ENCODE peak calls at places on chromosomes 2 and 18, in ten cellular contexts. One of them, this sample, is unnamed.

GRCh38 chr18:363327-364115 is 95.7 kb upstream of the THOC1 start:
- DNase-seq in SK-N-SH: no peak
- DNase-seq in GM12878: no peak
- DNase-seq in sigmoid colon: no peak
- DNase-seq in endothelial cell of umbilical vein: peak; percentile 40
- DNase-seq in HCT116: no peak
- DNase-seq in suprapubic skin: no peak
- DNase-seq in breast epithelium: no peak
- DNase-seq in transverse colon: no peak
- DNase-seq in stomach: no peak
- DNase-seq in this sample: no peak

GRCh38 chr2:134031539-134031938 is 222.3 kb upstream of the MGAT5 start:
- DNase-seq in SK-N-SH: no peak
- DNase-seq in GM12878: no peak
- DNase-seq in sigmoid colon: no peak
- DNase-seq in endothelial cell of umbilical vein: no peak
- DNase-seq in HCT116: no peak
- DNase-seq in suprapubic skin: no peak
- DNase-seq in breast epithelium: no peak
- DNase-seq in transverse colon: no peak
- DNase-seq in stomach: no peak
- DNase-seq in this sample: no peak

GRCh38 chr2:107738268-107738667 is 88.4 kb upstream of the RGPD4 start:
- DNase-seq in SK-N-SH: no peak
- DNase-seq in GM12878: no peak
- DNase-seq in sigmoid colon: no peak
- DNase-seq in endothelial cell of umbilical vein: no peak
- DNase-seq in HCT116: no peak
- DNase-seq in suprapubic skin: no peak
- DNase-seq in breast epithelium: no peak
- DNase-seq in transverse colon: no peak
- DNase-seq in stomach: no peak
- DNase-seq in this sample: no peak

GRCh38 chr2:60552096-60552850 is 1.2 kb downstream of the BCL11A start:
- DNase-seq in SK-N-SH: peak; percentile 54
- DNase-seq in GM12878: no peak
- DNase-seq in sigmoid colon: peak; percentile 66
- DNase-seq in endothelial cell of umbilical vein: peak; percentile 8
- DNase-seq in HCT116: no peak
- DNase-seq in suprapubic skin: no peak
- DNase-seq in breast epithelium: no peak
- DNase-seq in transverse colon: no peak
- DNase-seq in stomach: no peak
- DNase-seq in this sample: no peak

GRCh38 chr2:199977984-199978415 is 22.6 kb downstream of the MAIP1 start:
- DNase-seq in SK-N-SH: no peak
- DNase-seq in GM12878: peak; percentile 64
- DNase-seq in sigmoid colon: no peak
- DNase-seq in endothelial cell of umbilical vein: peak; percentile 12
- DNase-seq in HCT116: peak; percentile 29
- DNase-seq in suprapubic skin: no peak
- DNase-seq in breast epithelium: no peak
- DNase-seq in transverse colon: peak; percentile 67
- DNase-seq in stomach: no peak
- DNase-seq in this sample: no peak

GRCh38 chr18:56083889-56084288 is 495.9 kb upstream of the TCF4 start:
- DNase-seq in SK-N-SH: no peak
- DNase-seq in GM12878: no peak
- DNase-seq in sigmoid colon: no peak
- DNase-seq in endothelial cell of umbilical vein: no peak
- DNase-seq in HCT116: no peak
- DNase-seq in suprapubic skin: no peak
- DNase-seq in breast epithelium: no peak
- DNase-seq in transverse colon: no peak
- DNase-seq in stomach: no peak
- DNase-seq in this sample: no peak

GRCh38 chr2:4973973-4974372 is 718.2 kb upstream of the SOX11 start:
- DNase-seq in SK-N-SH: no peak
- DNase-seq in GM12878: no peak
- DNase-seq in sigmoid colon: no peak
- DNase-seq in endothelial cell of umbilical vein: no peak
- DNase-seq in HCT116: no peak
- DNase-seq in suprapubic skin: no peak
- DNase-seq in breast epithelium: no peak
- DNase-seq in transverse colon: no peak
- DNase-seq in stomach: no peak
- DNase-seq in this sample: no peak

GRCh38 chr2:144426981-144427479 is 92.9 kb downstream of the ZEB2 start:
- DNase-seq in SK-N-SH: no peak
- DNase-seq in GM12878: no peak
- DNase-seq in sigmoid colon: no peak
- DNase-seq in endothelial cell of umbilical vein: peak; percentile 82
- DNase-seq in HCT116: no peak
- DNase-seq in suprapubic skin: no peak
- DNase-seq in breast epithelium: no peak
- DNase-seq in transverse colon: no peak
- DNase-seq in stomach: no peak
- DNase-seq in this sample: no peak

GRCh38 chr18:79222790-79223189 is 153.6 kb downstream of the ATP9B start:
- DNase-seq in SK-N-SH: no peak
- DNase-seq in GM12878: no peak
- DNase-seq in sigmoid colon: no peak
- DNase-seq in endothelial cell of umbilical vein: no peak
- DNase-seq in HCT116: no peak
- DNase-seq in suprapubic skin: no peak
- DNase-seq in breast epithelium: no peak
- DNase-seq in transverse colon: no peak
- DNase-seq in stomach: no peak
- DNase-seq in this sample: no peak

GRCh38 chr2:172965433-172965832 is 110.2 kb upstream of the MAP3K20 start:
- DNase-seq in SK-N-SH: no peak
- DNase-seq in GM12878: no peak
- DNase-seq in sigmoid colon: no peak
- DNase-seq in endothelial cell of umbilical vein: no peak
- DNase-seq in HCT116: no peak
- DNase-seq in suprapubic skin: no peak
- DNase-seq in breast epithelium: no peak
- DNase-seq in transverse colon: no peak
- DNase-seq in stomach: no peak
- DNase-seq in this sample: no peak

GRCh38 chr18:24726727-24727539 is 266.5 kb downstream of the HRH4 start:
- DNase-seq in SK-N-SH: peak; percentile 61
- DNase-seq in GM12878: no peak
- DNase-seq in sigmoid colon: peak; percentile 75
- DNase-seq in endothelial cell of umbilical vein: peak; percentile 77
- DNase-seq in HCT116: peak; percentile 69
- DNase-seq in suprapubic skin: no peak
- DNase-seq in breast epithelium: peak; percentile 62
- DNase-seq in transverse colon: peak; percentile 78
- DNase-seq in stomach: peak; percentile 53
- DNase-seq in this sample: peak; percentile 28

GRCh38 chr2:172588931-172589330 is 33.0 kb downstream of the PDK1 start:
- DNase-seq in SK-N-SH: no peak
- DNase-seq in GM12878: no peak
- DNase-seq in sigmoid colon: no peak
- DNase-seq in endothelial cell of umbilical vein: no peak
- DNase-seq in HCT116: no peak
- DNase-seq in suprapubic skin: no peak
- DNase-seq in breast epithelium: no peak
- DNase-seq in transverse colon: no peak
- DNase-seq in stomach: no peak
- DNase-seq in this sample: no peak

GRCh38 chr2:46837112-46837454 is 78.5 kb downstream of the MCFD2 start:
- DNase-seq in SK-N-SH: no peak
- DNase-seq in GM12878: no peak
- DNase-seq in sigmoid colon: no peak
- DNase-seq in endothelial cell of umbilical vein: no peak
- DNase-seq in HCT116: no peak
- DNase-seq in suprapubic skin: peak; percentile 12
- DNase-seq in breast epithelium: no peak
- DNase-seq in transverse colon: no peak
- DNase-seq in stomach: no peak
- DNase-seq in this sample: no peak

GRCh38 chr2:217978536-217979150 is 24.2 kb downstream of the TNS1 start:
- DNase-seq in SK-N-SH: no peak
- DNase-seq in GM12878: no peak
- DNase-seq in sigmoid colon: peak; percentile 79
- DNase-seq in endothelial cell of umbilical vein: peak; percentile 42
- DNase-seq in HCT116: no peak
- DNase-seq in suprapubic skin: peak; percentile 74
- DNase-seq in breast epithelium: no peak
- DNase-seq in transverse colon: no peak
- DNase-seq in stomach: peak; percentile 39
- DNase-seq in this sample: no peak

DNA sequence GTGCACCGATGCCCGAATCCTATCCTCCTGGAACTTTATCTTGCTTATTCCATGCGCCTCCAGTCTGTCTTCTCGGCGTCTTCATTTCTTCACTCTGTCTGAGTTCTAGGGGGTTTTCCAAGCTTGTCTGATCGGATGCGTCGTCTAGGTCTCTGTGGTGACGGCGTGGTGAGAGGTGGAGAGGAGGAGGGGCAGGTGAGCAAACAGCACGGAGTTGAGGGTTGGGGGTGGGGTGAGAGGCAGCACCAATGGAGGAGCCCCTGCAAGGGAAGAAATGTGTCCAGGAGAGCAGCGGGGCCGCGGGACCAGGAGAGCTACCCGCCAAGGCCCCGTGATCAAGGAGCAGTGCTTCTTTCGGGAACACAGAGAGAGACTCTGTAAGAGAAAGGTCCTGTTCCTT is 131.3 kb upstream of the TWIST2 start:
- DNase-seq in SK-N-SH: no peak
- DNase-seq in GM12878: no peak
- DNase-seq in sigmoid colon: no peak
- DNase-seq in endothelial cell of umbilical vein: no peak
- DNase-seq in HCT116: no peak
- DNase-seq in suprapubic skin: no peak
- DNase-seq in breast epithelium: no peak
- DNase-seq in transverse colon: no peak
- DNase-seq in stomach: no peak
- DNase-seq in this sample: no peak
- TF ChIP-seq POLR2AphosphoS5 in SK-N-SH: no peak
- TF ChIP-seq POLR2AphosphoS5 in GM12878: no peak
- TF ChIP-seq POLR2AphosphoS5 in sigmoid colon: no peak
- TF ChIP-seq POLR2AphosphoS5 in endothelial cell of umbilical vein: no peak
- TF ChIP-seq POLR2AphosphoS5 in HCT116: no peak
- TF ChIP-seq POLR2AphosphoS5 in suprapubic skin: no peak
- TF ChIP-seq POLR2AphosphoS5 in breast epithelium: no peak
- TF ChIP-seq POLR2AphosphoS5 in transverse colon: no peak
- TF ChIP-seq POLR2AphosphoS5 in stomach: no peak
- TF ChIP-seq POLR2AphosphoS5 in this sample: no peak

GRCh38 chr2:223204537-223204936 is 152.5 kb downstream of the KCNE4 start:
- DNase-seq in SK-N-SH: no peak
- DNase-seq in GM12878: no peak
- DNase-seq in sigmoid colon: no peak
- DNase-seq in endothelial cell of umbilical vein: no peak
- DNase-seq in HCT116: no peak
- DNase-seq in suprapubic skin: no peak
- DNase-seq in breast epithelium: no peak
- DNase-seq in transverse colon: no peak
- DNase-seq in stomach: no peak
- DNase-seq in this sample: no peak
- H3K36me3 ChIP-seq in SK-N-SH: no peaks in the 10 kb centered on the region
- H3K36me3 ChIP-seq in GM12878: no peaks in the 10 kb centered on the region
- H3K36me3 ChIP-seq in sigmoid colon: no peaks in the 10 kb centered on the region
- H3K36me3 ChIP-seq in endothelial cell of umbilical vein: no peaks in the 10 kb centered on the region
- H3K36me3 ChIP-seq in HCT116: no peaks in the 10 kb centered on the region
- H3K36me3 ChIP-seq in suprapubic skin: no peaks in the 10 kb centered on the region
- H3K36me3 ChIP-seq in breast epithelium: no peaks in the 10 kb centered on the region
- H3K36me3 ChIP-seq in transverse colon: no peaks in the 10 kb centered on the region
- H3K36me3 ChIP-seq in stomach: no peaks in the 10 kb centered on the region
- H3K36me3 ChIP-seq in this sample: no peaks in the 10 kb centered on the region

DNA sequence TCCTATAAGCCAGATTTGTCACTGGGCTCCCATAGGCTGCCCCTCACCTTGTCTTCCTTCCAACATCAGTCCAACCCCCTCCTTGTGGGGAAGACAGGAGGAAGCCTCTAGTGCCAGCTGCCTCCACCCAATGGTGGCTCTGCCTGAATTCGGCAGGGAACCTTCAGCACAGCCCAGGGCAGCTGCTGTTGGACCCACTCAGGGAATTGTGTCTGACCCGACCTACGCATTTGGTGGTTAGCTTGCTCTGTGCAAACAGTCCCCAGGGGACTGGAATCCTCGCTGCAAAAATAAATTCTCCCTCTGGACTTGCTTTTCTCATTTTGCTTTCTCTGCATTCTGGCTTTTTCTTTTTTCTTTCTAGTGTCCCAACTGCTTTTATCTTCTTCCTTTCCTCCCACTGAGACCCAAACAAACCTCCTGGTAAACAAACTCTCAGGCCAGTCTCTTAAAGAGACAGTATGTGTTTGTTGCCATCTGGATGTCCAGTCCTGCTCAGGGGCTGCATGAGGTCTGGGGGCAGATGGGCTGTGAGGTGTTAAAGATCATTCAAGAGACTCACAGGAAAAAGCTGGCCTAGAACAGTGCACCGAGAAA is 137.7 kb upstream of the HAAO start:
- DNase-seq in SK-N-SH: no peak
- DNase-seq in GM12878: no peak
- DNase-seq in sigmoid colon: no peak
- DNase-seq in endothelial cell of umbilical vein: no peak
- DNase-seq in HCT116: no peak
- DNase-seq in suprapubic skin: no peak
- DNase-seq in breast epithelium: no peak
- DNase-seq in transverse colon: no peak
- DNase-seq in stomach: no peak
- DNase-seq in this sample: no peak
- H3K27ac ChIP-seq in SK-N-SH: no peak overlapping the region
- H3K27ac ChIP-seq in GM12878: no peak overlapping the region
- H3K27ac ChIP-seq in sigmoid colon: peak overlapping the region; percentile 88
- H3K27ac ChIP-seq in endothelial cell of umbilical vein: no peak overlapping the region
- H3K27ac ChIP-seq in HCT116: no peak overlapping the region
- H3K27ac ChIP-seq in suprapubic skin: peak overlapping the region; percentile 92
- H3K27ac ChIP-seq in breast epithelium: peak overlapping the region; percentile 96
- H3K27ac ChIP-seq in transverse colon: peak overlapping the region; percentile 92
- H3K27ac ChIP-seq in stomach: peak overlapping the region; percentile 93
- H3K27ac ChIP-seq in this sample: no peak overlapping the region

DNA sequence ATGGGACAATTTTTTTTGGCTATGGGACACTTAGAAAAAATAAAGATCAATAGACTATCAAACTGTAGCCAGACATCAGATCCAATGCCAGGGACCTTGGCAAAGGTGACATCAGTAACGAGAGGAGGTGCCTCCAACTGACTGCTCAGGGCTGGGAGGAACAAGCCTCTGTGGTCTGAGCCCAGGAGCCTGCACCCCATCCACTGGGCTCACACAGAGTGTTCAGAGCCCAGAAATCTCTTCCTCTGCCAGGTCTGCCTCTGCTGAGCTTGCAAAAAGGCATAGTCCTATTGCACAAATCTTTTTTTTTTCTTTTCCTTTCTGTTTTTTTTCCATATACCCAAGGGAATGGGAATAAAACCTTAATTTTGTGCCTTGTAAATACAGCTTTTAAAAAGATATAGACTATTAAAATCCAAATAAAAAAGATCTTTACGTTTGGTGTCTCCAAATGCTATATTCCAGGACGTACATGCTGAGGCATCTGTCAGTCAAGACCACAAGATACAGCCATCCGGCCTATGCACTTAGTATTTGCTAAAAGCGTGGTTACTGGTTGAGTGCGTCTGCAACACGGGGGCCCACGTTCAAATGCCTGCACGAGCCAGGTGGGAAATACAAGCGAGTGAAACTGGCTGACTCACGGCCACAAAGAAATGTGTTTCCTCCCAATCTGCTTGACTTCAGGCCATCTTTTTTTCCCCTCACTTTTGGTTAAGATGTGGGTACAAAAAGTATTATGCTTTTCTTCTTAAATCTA is 7.8 kb upstream of the ARHGAP25 start:
- DNase-seq in SK-N-SH: no peak
- DNase-seq in GM12878: peak; percentile 68
- DNase-seq in sigmoid colon: no peak
- DNase-seq in endothelial cell of umbilical vein: no peak
- DNase-seq in HCT116: no peak
- DNase-seq in suprapubic skin: no peak
- DNase-seq in breast epithelium: no peak
- DNase-seq in transverse colon: peak; percentile 70
- DNase-seq in stomach: peak; percentile 41
- DNase-seq in this sample: no peak
- TF ChIP-seq POLR2AphosphoS5 in SK-N-SH: no peak
- TF ChIP-seq POLR2AphosphoS5 in GM12878: no peak
- TF ChIP-seq POLR2AphosphoS5 in sigmoid colon: no peak
- TF ChIP-seq POLR2AphosphoS5 in endothelial cell of umbilical vein: no peak
- TF ChIP-seq POLR2AphosphoS5 in HCT116: no peak
- TF ChIP-seq POLR2AphosphoS5 in suprapubic skin: no peak
- TF ChIP-seq POLR2AphosphoS5 in breast epithelium: no peak
- TF ChIP-seq POLR2AphosphoS5 in transverse colon: no peak
- TF ChIP-seq POLR2AphosphoS5 in stomach: no peak
- TF ChIP-seq POLR2AphosphoS5 in this sample: no peak

This sample was measured in Panc1.